ENCODE peak calls at places on chromosomes 1 and 21, in four cellular contexts. A, B, C and M are unnamed samples.

GRCh38 chr1:245684636-245685035 is 529.9 kb downstream of the KIF26B start:
- DNase-seq in A (peak; percentile 38), C (no peak), B (no peak), M (no peak)

GRCh38 chr1:245648749-245649517 is 494.1 kb downstream of the KIF26B start:
- DNase-seq in A (no peak), C (peak; percentile 41), B (no peak), M (no peak)

GRCh38 chr1:26360051-26360806 is 6.3 kb upstream of the CRYBG2 start:
- DNase-seq in A (no peak), B (no peak), C (no peak), M (no peak)

GRCh38 chr1:166950156-166950555 is 25.2 kb downstream of the ILDR2 start:
- DNase-seq in C (no peak), A (no peak), B (no peak), M (no peak)

GRCh38 chr1:12424150-12424549 is 193.9 kb downstream of the DHRS3 start:
- DNase-seq in B (peak; percentile 88), A (no peak), C (no peak), M (peak; percentile 80)

GRCh38 chr21:33937146-33937545 is 21.5 kb upstream of the ATP5PO start:
- DNase-seq in B (no peak), A (no peak), C (no peak), M (no peak)

GRCh38 chr1:154479764-154480421 is 22.1 kb upstream of the TDRD10 start:
- DNase-seq in C (no peak), A (no peak), B (peak; percentile 84), M (peak; percentile 87)

GRCh38 chr1:153677718-153678518 is 570 bp upstream of the NPR1 start:
- DNase-seq in C (no peak), A (no peak), B (peak; percentile 61), M (peak; percentile 43)

GRCh38 chr21:42094811-42095210 is 23.7 kb downstream of the UMODL1 start:
- DNase-seq in B (peak; percentile 25), C (no peak), A (no peak), M (no peak)

GRCh38 chr21:16134134-16134533 is 404.4 kb downstream of the USP25 start:
- DNase-seq in C (no peak), B (no peak), A (no peak), M (no peak)

GRCh38 chr1:39671433-39671792 is 494 bp downstream of the NT5C1A start:
- DNase-seq in A (no peak), C (no peak), B (no peak), M (no peak)

GRCh38 chr21:38282921-38283320 is 26.1 kb downstream of the KCNJ15 start:
- DNase-seq in C (no peak), A (no peak), B (peak; percentile 83), M (no peak)

GRCh38 chr1:228807904-228808487 is 72.7 kb downstream of the RHOU start:
- DNase-seq in B (no peak), C (no peak), A (no peak), M (no peak)

GRCh38 chr1:30403061-30403645 is 320.2 kb downstream of the MATN1 start:
- DNase-seq in B (no peak), C (no peak), A (peak; percentile 58), M (no peak)

GRCh38 chr21:36337099-36337509 is 17.1 kb downstream of the MORC3 start:
- DNase-seq in C (no peak), A (no peak), B (peak; percentile 83), M (peak; percentile 43)

GRCh38 chr21:42107881-42108553 is 36.9 kb downstream of the UMODL1 start:
- DNase-seq in C (peak; percentile 73), B (peak; percentile 48), A (no peak), M (peak; percentile 57)

GRCh38 chr1:16298653-16299052 is 53.6 kb downstream of the FBXO42 start:
- DNase-seq in B (no peak), A (no peak), C (no peak), M (no peak)

GRCh38 chr1:203548917-203549708 is 55.2 kb downstream of the OPTC start:
- DNase-seq in B (peak; percentile 50), A (no peak), C (no peak), M (no peak)

GRCh38 chr1:99781798-99782197 is 15.4 kb upstream of the FRRS1 start:
- DNase-seq in B (no peak), C (no peak), A (no peak), M (no peak)

GRCh38 chr21:43280949-43281633 is 112.3 kb downstream of the CRYAA start:
- DNase-seq in A (no peak), C (no peak), B (no peak), M (no peak)

GRCh38 chr1:229102741-229103480 is 168.0 kb upstream of the RAB4A start:
- DNase-seq in A (no peak), C (no peak), B (peak; percentile 37), M (no peak)

GRCh38 chr1:165854101-165854845 is 26.9 kb downstream of the UCK2 start:
- DNase-seq in A (no peak), B (peak; percentile 97), C (no peak), M (peak; percentile 90)

GRCh38 chr1:44681905-44682900 is 7.7 kb downstream of the ARMH1 start:
- DNase-seq in C (no peak), B (no peak), A (no peak), M (no peak)

GRCh38 chr1:88538222-88538899 is 145.7 kb upstream of the PKN2 start:
- DNase-seq in B (no peak), C (no peak), A (no peak), M (no peak)

GRCh38 chr1:44326821-44327465 is 28.1 kb downstream of the ERI3 start:
- DNase-seq in B (no peak), A (no peak), C (no peak), M (no peak)

GRCh38 chr21:32916522-32917099 is 109.1 kb upstream of the OLIG2 start:
- DNase-seq in B (peak; percentile 5), A (no peak), C (no peak), M (no peak)

GRCh38 chr1:29236743-29236992 is 346 bp downstream of the PTPRU start:
- DNase-seq in A (no peak), B (no peak), C (peak; percentile 43), M (peak; percentile 29)

GRCh38 chr1:180691322-180691721 is 59.5 kb downstream of the XPR1 start:
- DNase-seq in C (no peak), B (no peak), A (no peak), M (no peak)

GRCh38 chr1:54309631-54310366 is 96.4 kb downstream of the SSBP3 start:
- DNase-seq in B (no peak), A (no peak), C (no peak), M (no peak)

GRCh38 chr1:67832737-67833594 is at the start of gene GNG12:
- DNase-seq in C (no peak), A (peak; percentile 85), B (peak; percentile 74), M (peak; percentile 76)

DNA sequence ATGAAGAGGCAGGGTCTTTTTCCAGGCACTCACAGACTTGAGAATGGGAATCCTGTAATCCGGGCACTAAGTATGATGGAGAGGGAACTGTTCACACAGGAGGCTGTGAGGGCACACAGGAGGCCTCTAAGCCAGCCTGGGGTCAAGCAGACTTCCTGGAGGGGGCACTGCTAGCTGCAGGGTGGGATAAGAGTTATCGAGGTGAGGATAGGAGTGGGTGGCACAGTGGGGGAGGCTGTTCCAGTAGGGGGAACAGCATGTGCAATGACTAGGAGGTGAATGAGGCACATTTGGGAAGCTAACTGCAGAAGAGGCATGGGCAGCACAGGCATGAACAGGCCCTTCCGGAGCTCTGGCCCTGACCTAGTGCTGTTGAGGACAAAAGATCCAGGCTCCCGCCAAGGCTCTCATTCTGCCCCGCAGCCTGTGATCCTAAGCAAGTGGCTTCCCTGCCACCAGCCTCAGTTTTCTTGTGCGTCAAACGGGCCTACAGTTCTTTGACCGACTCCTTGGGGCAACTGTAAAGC is 216.7 kb downstream of the TRABD2B start:
- DNase-seq in C (no peak), A (no peak), B (no peak), M (no peak)
- TF ChIP-seq CTCF in C (no peak), A (no peak), B (no peak), M (no peak)

DNA sequence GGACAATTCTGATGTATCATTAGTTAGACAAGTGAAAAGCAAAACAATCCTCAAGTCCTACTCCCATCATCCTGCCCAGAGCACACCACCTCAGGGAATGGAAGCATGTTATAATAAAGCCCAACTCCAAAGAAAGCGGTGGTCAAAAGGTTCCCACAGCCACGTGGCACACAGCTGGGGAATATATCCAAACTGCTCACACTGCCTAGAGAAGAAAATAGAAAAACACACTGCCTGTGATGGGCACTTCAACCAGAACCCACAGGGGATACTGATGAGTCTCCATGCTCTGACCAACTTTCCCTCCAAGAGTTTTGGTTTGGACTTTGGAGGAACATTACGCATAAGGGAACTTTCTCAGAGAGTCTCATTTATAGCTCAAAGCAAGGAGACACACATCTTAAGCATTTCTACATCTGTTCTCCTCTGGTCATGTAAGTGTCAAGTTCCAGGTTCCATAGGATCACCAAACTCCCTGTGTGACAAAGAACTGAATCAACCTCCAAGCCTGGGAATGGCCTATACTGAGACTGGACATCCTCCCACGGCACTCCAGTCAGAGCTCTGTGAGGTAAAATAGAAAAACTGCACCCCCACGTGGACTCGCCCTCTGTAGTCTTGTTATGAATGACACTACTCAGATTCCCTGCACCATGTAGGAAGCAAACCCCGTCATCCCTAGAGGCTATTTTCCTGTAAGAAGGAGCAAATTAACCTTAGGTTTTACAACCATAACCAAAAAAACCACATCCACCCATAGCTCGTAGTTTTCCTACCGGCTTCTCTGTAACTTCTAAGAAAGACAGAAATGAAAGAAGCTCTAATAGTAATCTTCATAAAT is 12.2 kb downstream of the DSTYK start:
- DNase-seq in B (peak; percentile 72), A (no peak), C (no peak), M (no peak)
- H3K4me3 ChIP-seq in B (no peak overlapping the region), A (no peak overlapping the region), C (no peak overlapping the region), M (no peak overlapping the region)

GRCh38 chr1:46735708-46736324 is 16.9 kb upstream of the EFCAB14 start:
- DNase-seq in A (no peak), B (peak; percentile 65), C (no peak), M (peak; percentile 55)
- TF ChIP-seq CTCF in A (no peak), B (peak; percentile 43), C (peak; percentile 32), M (peak; percentile 52)

GRCh38 chr1:164575356-164575755 is 16.4 kb downstream of the PBX1 start:
- DNase-seq in B (no peak), A (no peak), C (no peak), M (no peak)

GRCh38 chr1:164579346-164579745 is 20.4 kb downstream of the PBX1 start:
- DNase-seq in C (no peak), B (no peak), A (no peak), M (no peak)

GRCh38 chr1:164577291-164577690 is 18.3 kb downstream of the PBX1 start:
- DNase-seq in A (no peak), B (no peak), C (no peak), M (no peak)

GRCh38 chr1:164578474-164579200 is 19.7 kb downstream of the PBX1 start:
- DNase-seq in B (no peak), A (no peak), C (no peak), M (no peak)

DNA sequence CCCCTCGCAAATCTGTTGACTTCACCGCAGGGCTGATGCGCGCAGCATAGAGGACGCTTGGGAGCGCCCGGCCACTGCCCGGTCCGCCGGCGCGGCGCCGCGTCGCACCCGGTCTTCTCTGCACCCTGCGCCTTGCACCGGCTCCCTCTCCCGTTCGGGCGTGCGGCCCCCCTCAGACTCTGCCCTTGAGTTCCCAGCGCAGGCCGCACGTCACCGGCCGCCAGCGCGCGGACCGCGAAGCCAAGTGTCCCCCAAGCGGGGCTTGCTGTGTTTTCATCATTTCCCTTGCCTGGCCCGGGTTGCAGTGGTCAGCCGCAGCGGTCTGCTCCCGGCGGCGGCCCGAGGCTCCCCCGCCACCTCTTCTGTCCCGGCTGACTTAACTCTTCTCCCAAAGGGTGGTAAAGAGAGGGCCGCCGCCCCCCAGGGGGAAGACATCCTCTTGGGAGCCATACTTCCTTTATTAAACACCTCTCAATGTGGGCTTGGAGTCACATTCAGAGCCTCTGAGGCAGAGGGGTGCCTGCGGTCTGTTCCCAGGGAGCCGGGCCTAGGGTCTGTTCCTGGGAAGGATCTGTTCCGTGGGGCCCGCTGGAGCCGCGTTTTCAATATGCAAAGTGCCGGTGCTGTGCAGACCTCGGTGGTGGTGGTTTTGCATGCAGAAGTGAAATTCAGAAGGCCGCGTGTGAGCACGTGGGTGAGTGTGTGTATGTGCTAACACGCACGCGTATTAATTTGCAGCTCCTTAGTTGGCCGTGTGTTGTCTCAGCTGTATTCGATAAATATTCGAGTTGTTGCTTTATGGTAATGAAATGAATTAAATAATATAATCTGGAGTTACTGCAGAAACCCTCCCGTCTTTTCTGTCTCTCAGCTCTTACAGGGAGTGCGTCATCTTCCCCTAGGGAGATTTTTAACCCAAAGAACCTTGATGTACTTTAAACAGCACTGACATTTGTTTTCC is 17.6 kb downstream of the PBX1 start:
- DNase-seq in A (no peak), B (peak; percentile 89), C (no peak), M (peak; percentile 83)
- H3K4me3 ChIP-seq in A (peak overlapping the region; percentile 22), B (peak overlapping the region; percentile 23), C (no peak overlapping the region), M (peak overlapping the region; percentile 27)